ENCODE peak calls at places on chromosomes 6 and 20, in six cellular contexts. C is tibial artery, R is breast epithelium, A is endothelial cell of umbilical vein, N is lung, J is mammary epithelial cell. T is an unnamed sample.

GRCh38 chr6:8006208-8006607 is 58.0 kb downstream of the BLOC1S5 start:
- DNase-seq in C (no peak), R (no peak), A (peak; percentile 80), N (no peak), J (peak; percentile 13), T (no peak)

GRCh38 chr20:6178537-6178936 is 55.7 kb upstream of the FERMT1 start:
- DNase-seq in C (no peak), R (no peak), A (peak; percentile 67), N (no peak), J (peak; percentile 32), T (no peak)

GRCh38 chr20:18416478-18416877 is 50.4 kb downstream of the DZANK1 start:
- DNase-seq in C (no peak), R (no peak), A (no peak), N (no peak), J (no peak), T (no peak)

GRCh38 chr6:39812853-39813533 is 20.8 kb downstream of the DAAM2 start:
- DNase-seq in C (peak; percentile 46), R (peak; percentile 47), A (no peak), N (no peak), J (no peak), T (no peak)

GRCh38 chr6:90610671-90611542 is 24.0 kb upstream of the MAP3K7 start:
- DNase-seq in C (peak; percentile 23), R (no peak), A (peak; percentile 28), N (no peak), J (peak; percentile 26), T (no peak)

GRCh38 chr20:31913431-31914157 is 38.3 kb downstream of the PDRG1 start:
- DNase-seq in C (no peak), R (no peak), A (no peak), N (no peak), J (no peak), T (no peak)

GRCh38 chr6:89144358-89145041 is 1.4 kb upstream of the PM20D2 start:
- DNase-seq in C (no peak), R (no peak), A (no peak), N (no peak), J (no peak), T (no peak)

GRCh38 chr6:64459411-64459810 is 823.8 kb downstream of the PHF3 start:
- DNase-seq in C (no peak), R (no peak), A (no peak), N (no peak), J (no peak), T (no peak)

GRCh38 chr6:89640804-89641203 is 2.3 kb upstream of the LYRM2 start:
- DNase-seq in C (no peak), R (no peak), A (no peak), N (no peak), J (peak; percentile 78), T (no peak)

GRCh38 chr6:152221806-152222628 is 414.5 kb downstream of the ESR1 start:
- DNase-seq in C (no peak), R (no peak), A (no peak), N (no peak), J (peak; percentile 4), T (no peak)

GRCh38 chr6:167706313-167707109 is 120.2 kb upstream of the AFDN start:
- DNase-seq in C (no peak), R (no peak), A (no peak), N (no peak), J (no peak), T (no peak)

GRCh38 chr6:16153451-16153850 is 24.6 kb downstream of the MYLIP start:
- DNase-seq in C (no peak), R (no peak), A (no peak), N (no peak), J (no peak), T (no peak)

GRCh38 chr20:9119776-9120175 is 50.9 kb downstream of the PLCB4 start:
- DNase-seq in C (peak; percentile 43), R (peak; percentile 45), A (no peak), N (no peak), J (peak; percentile 82), T (no peak)

GRCh38 chr6:56758120-56758519 is 115.4 kb upstream of the DST start:
- DNase-seq in C (no peak), R (no peak), A (no peak), N (peak; percentile 40), J (no peak), T (no peak)

GRCh38 chr20:41643504-41643938 is 25.3 kb upstream of the CHD6 start:
- DNase-seq in C (no peak), R (no peak), A (no peak), N (peak; percentile 66), J (peak; percentile 77), T (peak; percentile 45)

GRCh38 chr6:54813901-54814300 is 32.7 kb upstream of the FAM83B start:
- DNase-seq in C (no peak), R (no peak), A (no peak), N (no peak), J (peak; percentile 35), T (no peak)

GRCh38 chr6:132972971-132973370 is 158.6 kb downstream of the RPS12 start:
- DNase-seq in C (no peak), R (no peak), A (no peak), N (no peak), J (no peak), T (no peak)

GRCh38 chr20:3680701-3681351 is 984 bp downstream of the ADAM33 start:
- DNase-seq in C (no peak), R (no peak), A (no peak), N (no peak), J (no peak), T (no peak)

GRCh38 chr20:3681931-3682820 is at the start of gene ADAM33:
- DNase-seq in C (no peak), R (no peak), A (no peak), N (no peak), J (no peak), T (peak; percentile 36)

GRCh38 chr20:3678893-3679720 is 2.7 kb downstream of the ADAM33 start:
- DNase-seq in C (no peak), R (no peak), A (no peak), N (no peak), J (no peak), T (no peak)

GRCh38 chr20:3679749-3680700 is 1.8 kb downstream of the ADAM33 start:
- DNase-seq in C (peak; percentile 76), R (no peak), A (no peak), N (no peak), J (no peak), T (peak; percentile 41)

GRCh38 chr20:3681352-3681930 is 369 bp downstream of the ADAM33 start:
- DNase-seq in C (no peak), R (no peak), A (no peak), N (no peak), J (no peak), T (no peak)
- H3K27ac ChIP-seq in C (peak overlapping the region; percentile 82), R (peak overlapping the region; percentile 68), A (no peak overlapping the region), N (peak overlapping the region; percentile 1), J (no peak overlapping the region), T (peak overlapping the region; percentile 53)

GRCh38 chr6:41647061-41647511 is 8.8 kb downstream of the MDFI start:
- DNase-seq in C (no peak), R (no peak), A (no peak), N (no peak), J (no peak), T (no peak)

GRCh38 chr6:41649596-41649995 is 11.3 kb downstream of the MDFI start:
- DNase-seq in C (no peak), R (no peak), A (no peak), N (no peak), J (no peak), T (no peak)

GRCh38 chr6:41648921-41649320 is 10.7 kb downstream of the MDFI start:
- DNase-seq in C (no peak), R (no peak), A (no peak), N (no peak), J (no peak), T (no peak)

GRCh38 chr6:41646026-41646795 is 7.9 kb downstream of the MDFI start:
- DNase-seq in C (no peak), R (no peak), A (no peak), N (no peak), J (no peak), T (no peak)

DNA sequence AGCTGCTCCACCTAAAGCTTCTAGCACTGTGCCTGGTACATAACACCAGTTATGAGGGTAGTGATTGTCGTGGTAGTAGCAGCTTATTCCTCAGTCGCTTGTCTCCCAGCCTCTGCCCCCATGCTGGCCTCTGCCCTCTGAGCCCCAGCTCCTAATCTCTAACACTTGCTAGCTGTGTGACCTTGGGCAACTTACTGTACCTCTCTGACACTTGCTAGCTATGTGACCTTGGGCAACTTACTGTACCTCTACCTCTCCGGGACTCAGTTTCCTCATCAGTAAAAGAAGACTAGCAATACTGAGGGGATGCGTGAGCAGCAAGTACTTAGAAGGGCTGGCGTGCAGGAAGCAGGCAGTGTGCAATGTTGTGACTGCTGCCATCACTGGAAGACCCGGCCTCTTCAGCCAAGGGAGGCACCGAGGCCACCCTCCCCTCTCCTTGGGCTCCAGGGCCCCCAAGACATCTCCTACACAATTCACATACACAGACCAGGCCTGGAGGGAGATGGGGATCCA is 9.9 kb downstream of the MDFI start:
- DNase-seq in C (no peak), R (no peak), A (no peak), N (no peak), J (no peak), T (no peak)
- H3K27ac ChIP-seq in C (no peak overlapping the region), R (no peak overlapping the region), A (no peak overlapping the region), N (no peak overlapping the region), J (no peak overlapping the region), T (no peak overlapping the region)

GRCh38 chr20:49519212-49519712 is 36.8 kb upstream of the KCNB1 start:
- DNase-seq in C (no peak), R (no peak), A (no peak), N (no peak), J (no peak), T (no peak)

GRCh38 chr20:49515588-49515987 is 33.1 kb upstream of the KCNB1 start:
- DNase-seq in C (no peak), R (no peak), A (no peak), N (no peak), J (no peak), T (no peak)

GRCh38 chr20:49518576-49518975 is 36.1 kb upstream of the KCNB1 start:
- DNase-seq in C (no peak), R (no peak), A (no peak), N (no peak), J (no peak), T (no peak)

GRCh38 chr20:49516916-49517315 is 34.4 kb upstream of the KCNB1 start:
- DNase-seq in C (no peak), R (no peak), A (no peak), N (no peak), J (no peak), T (no peak)

DNA sequence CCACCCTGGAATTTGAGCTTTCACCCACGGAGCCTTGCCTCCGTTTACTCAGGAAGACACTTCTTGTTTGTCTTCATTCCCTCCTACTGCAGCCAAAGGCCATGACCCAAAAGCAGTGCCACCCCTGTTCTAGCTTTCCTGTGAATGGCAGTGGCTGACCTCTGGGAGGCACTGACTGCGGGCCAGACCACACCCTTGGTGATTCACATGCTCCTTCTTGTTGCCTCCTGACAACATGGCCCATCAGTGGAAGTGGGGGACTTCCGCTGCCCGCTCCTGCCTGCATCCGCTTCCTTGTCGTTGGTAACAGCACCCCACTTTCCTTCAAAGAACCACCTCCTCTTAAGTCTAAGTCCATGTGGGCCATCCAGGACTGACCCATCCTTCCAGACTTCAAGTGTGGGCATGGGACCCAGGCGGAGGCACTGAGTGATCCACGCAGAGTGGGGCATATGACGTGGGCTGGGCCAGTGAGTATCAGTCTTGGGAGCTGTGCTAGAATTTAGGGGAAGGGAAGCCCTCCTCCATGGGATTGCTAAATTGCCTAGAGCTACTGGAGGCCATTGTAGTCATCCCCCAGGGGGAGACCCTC is 35.1 kb upstream of the KCNB1 start:
- DNase-seq in C (no peak), R (no peak), A (no peak), N (no peak), J (no peak), T (no peak)
- H3K27ac ChIP-seq in C (peak overlapping the region; percentile 75), R (no peak overlapping the region), A (no peak overlapping the region), N (no peak overlapping the region), J (no peak overlapping the region), T (no peak overlapping the region)

GRCh38 chr6:149746147-149746946 is at the start of gene NUP43:
- DNase-seq in C (peak; percentile 94), R (peak; percentile 86), A (peak; percentile 92), N (peak; percentile 94), J (peak; percentile 91), T (peak; percentile 95)
- H3K27ac ChIP-seq in C (peak within 1 kb of the TSS; percentile 82), R (peak within 1 kb of the TSS; percentile 74), A (peak within 1 kb of the TSS; percentile 47), N (peak within 1 kb of the TSS; percentile 85), J (peak within 1 kb of the TSS; percentile 72), T (peak within 1 kb of the TSS; percentile 58)

T was measured in colonic mucosa.